ENCODE peak calls at places on chromosomes 5 and 9, in four cellular contexts. X is putamen; L is stimulated activated CD8-positive, alpha-beta memory T cell treated with anti-CD3 and anti-CD28 coated beads, Interleukin-7, amount 100 ng/mL, for 48 hours; M is NCI-H2029. A is an unnamed sample.

GRCh38 chr5:177429248-177430045 is 3.0 kb downstream of the GRK6 start:
- DNase-seq in L (peak; percentile 95), M (no peak), X (no peak), A (no peak)

GRCh38 chr5:42887094-42887493 is 75.4 kb upstream of the SELENOP start:
- DNase-seq in M (peak; percentile 75), L (no peak), X (no peak), A (no peak)

GRCh38 chr5:109105631-109106267 is 304.0 kb downstream of the PJA2 start:
- DNase-seq in X (peak; percentile 0), M (no peak), L (no peak), A (no peak)

GRCh38 chr5:146962801-146963355 is 84.3 kb upstream of the PPP2R2B start:
- DNase-seq in X (no peak), L (no peak), M (no peak), A (no peak)

GRCh38 chr5:180142008-180142803 is 66.8 kb downstream of the RASGEF1C start:
- DNase-seq in X (no peak), M (no peak), L (no peak), A (no peak)

GRCh38 chr5:149412783-149413476 is 33.8 kb upstream of the IL17B start:
- DNase-seq in M (no peak), L (no peak), X (no peak), A (no peak)

GRCh38 chr9:74773886-74774479 is 113.7 kb downstream of the TRPM6 start:
- DNase-seq in M (peak; percentile 49), X (peak; percentile 82), L (peak; percentile 33), A (peak; percentile 46)

GRCh38 chr9:89372230-89372816 is 54.0 kb downstream of the SECISBP2 start:
- DNase-seq in L (no peak), X (no peak), M (no peak), A (no peak)

GRCh38 chr5:113338628-113339027 is 96.2 kb downstream of the TSSK1B start:
- DNase-seq in M (no peak), L (no peak), X (no peak), A (no peak)

GRCh38 chr9:81430727-81431126 is 258.6 kb downstream of the TLE1 start:
- DNase-seq in X (no peak), L (no peak), M (no peak), A (no peak)

GRCh38 chr9:72467766-72468738 is 53.4 kb upstream of the TMC1 start:
- DNase-seq in X (no peak), M (no peak), L (no peak), A (no peak)